ENCODE peak calls at places on chromosomes 5 and 9, in four cellular contexts. Y is IMR-90, D is right cardiac atrium, V is breast epithelium. Q is an unnamed sample.
A peak's percentile ranks its signal among the peaks of the same experiment; 100 is the strongest.

GRCh38 chr5:103275851-103276250 is 17.3 kb downstream of the MACIR start:
- DNase-seq in D (no peak), V (no peak), Y (no peak), Q (no peak)

GRCh38 chr5:100110497-100110896 is 424.7 kb upstream of the FAM174A start:
- DNase-seq in D (no peak), Y (no peak), V (no peak), Q (no peak)

GRCh38 chr5:147509041-147509709 is 693 bp downstream of the DPYSL3 start:
- DNase-seq in V (peak; percentile 53), D (peak; percentile 35), Y (peak; percentile 16), Q (no peak)

GRCh38 chr9:115146581-115147021 is 28.6 kb upstream of the TNC start:
- DNase-seq in Y (peak; percentile 96), V (no peak), D (no peak), Q (no peak)

GRCh38 chr5:96687812-96688453 is 25.8 kb downstream of the CAST start:
- DNase-seq in D (no peak), V (no peak), Y (peak; percentile 76), Q (no peak)

GRCh38 chr5:144864113-144864512 is 693.4 kb downstream of the KCTD16 start:
- DNase-seq in V (no peak), D (no peak), Y (no peak), Q (no peak)

GRCh38 chr9:92181296-92181695 is 66.1 kb upstream of the SPTLC1 start:
- DNase-seq in D (no peak), V (no peak), Y (no peak), Q (no peak)

GRCh38 chr5:126849101-126849678 is 72.3 kb downstream of the LMNB1 start:
- DNase-seq in Y (peak; percentile 41), V (no peak), D (peak; percentile 51), Q (no peak)

GRCh38 chr5:169029087-169029486 is 271.9 kb downstream of the SLIT3 start:
- DNase-seq in D (no peak), Y (no peak), V (no peak), Q (no peak)

GRCh38 chr9:37191403-37192089 is 71.2 kb downstream of the ZCCHC7 start:
- DNase-seq in Y (no peak), D (no peak), V (no peak), Q (no peak)

GRCh38 chr5:2262620-2263019 is 379.9 kb upstream of the IRX4 start:
- DNase-seq in V (no peak), Y (no peak), D (no peak), Q (no peak)

GRCh38 chr5:31186672-31187267 is 6.7 kb upstream of the CDH6 start:
- DNase-seq in V (no peak), D (no peak), Y (peak; percentile 59), Q (no peak)

GRCh38 chr9:10055886-10056395 is 556.9 kb downstream of the PTPRD start:
- DNase-seq in Y (no peak), D (no peak), V (no peak), Q (no peak)

GRCh38 chr9:132056717-132057429 is 22.8 kb downstream of the MED27 start:
- DNase-seq in Y (no peak), V (no peak), D (no peak), Q (no peak)

GRCh38 chr9:127707766-127708165 is 978 bp downstream of the CFAP157 start:
- DNase-seq in D (no peak), V (no peak), Y (no peak), Q (no peak)

GRCh38 chr5:82446765-82447164 is 168.6 kb upstream of the RPS23 start:
- DNase-seq in Y (no peak), V (no peak), D (no peak), Q (no peak)

GRCh38 chr5:133777951-133778350 is 165.6 kb upstream of the FSTL4 start:
- DNase-seq in D (no peak), Y (no peak), V (no peak), Q (no peak)

GRCh38 chr5:109905906-109906305 is 216.2 kb downstream of the MAN2A1 start:
- DNase-seq in D (no peak), V (no peak), Y (no peak), Q (no peak)

GRCh38 chr5:135498662-135498995 is 37.1 kb downstream of the NEUROG1 start:
- DNase-seq in Y (no peak), D (no peak), V (no peak), Q (no peak)

GRCh38 chr9:120265791-120266190 is 314.2 kb downstream of the CDK5RAP2 start:
- DNase-seq in D (peak; percentile 63), V (no peak), Y (no peak), Q (no peak)

GRCh38 chr5:159337291-159337974 is 7.1 kb upstream of the IL12B start:
- DNase-seq in D (no peak), V (no peak), Y (peak; percentile 73), Q (no peak)

GRCh38 chr5:135578685-135579341 is at the start of gene CXCL14:
- DNase-seq in D (peak; percentile 51), Y (peak; percentile 49), V (no peak), Q (no peak)

GRCh38 chr9:133708770-133709611 is 29.2 kb downstream of the SARDH start:
- DNase-seq in V (no peak), Y (no peak), D (no peak), Q (peak; percentile 38)

GRCh38 chr5:160289356-160289651 is 23.1 kb downstream of the CCNJL start:
- DNase-seq in V (no peak), D (no peak), Y (no peak), Q (no peak)

GRCh38 chr5:56763711-56764466 is 51.5 kb upstream of the MAP3K1 start:
- DNase-seq in V (peak; percentile 76), D (no peak), Y (peak; percentile 65), Q (no peak)

GRCh38 chr9:95771556-95772280 is 103.8 kb upstream of the ERCC6L2 start:
- DNase-seq in D (peak; percentile 24), Y (peak; percentile 39), V (no peak), Q (no peak)

GRCh38 chr5:149794338-149795023 is 64.4 kb downstream of the PPARGC1B start:
- DNase-seq in D (no peak), Y (no peak), V (no peak), Q (no peak)

GRCh38 chr9:88187631-88188030 is 49.4 kb upstream of the SPATA31C2 start:
- DNase-seq in Y (peak; percentile 37), D (no peak), V (no peak), Q (no peak)

GRCh38 chr9:84781431-84781830 is 111.9 kb downstream of the NTRK2 start:
- DNase-seq in Y (no peak), V (no peak), D (no peak), Q (no peak)

GRCh38 chr5:92403308-92403707 is 1020.2 kb upstream of the ARRDC3 start:
- DNase-seq in V (no peak), Y (no peak), D (no peak), Q (no peak)

GRCh38 chr5:32388429-32389111 is 56.0 kb downstream of the ZFR start:
- DNase-seq in Y (peak; percentile 79), D (no peak), V (no peak), Q (no peak)

DNA sequence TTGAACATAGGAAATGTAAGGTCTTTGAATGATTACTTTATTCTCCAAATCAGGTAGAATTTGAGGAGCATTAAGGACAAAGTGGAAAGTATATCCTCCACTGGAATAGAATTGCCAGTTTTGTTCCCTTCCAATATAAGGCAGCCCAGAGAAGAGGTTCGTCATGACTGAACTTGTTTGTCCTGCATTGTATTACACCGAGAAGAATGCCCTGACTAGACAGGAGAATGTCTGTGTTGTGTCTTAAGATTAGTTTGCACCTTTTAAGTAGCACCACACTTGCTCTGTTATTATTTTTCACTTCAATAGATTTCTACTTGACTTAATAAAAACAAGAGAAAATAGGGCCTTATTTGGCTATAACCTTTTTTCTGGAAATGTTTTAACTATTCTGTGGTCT is 586.2 kb upstream of the PTGER4 start:
- DNase-seq in D (no peak), Y (no peak), V (no peak), Q (no peak)
- H3K9me3 ChIP-seq in D (peaks cover 4% of the 10 kb centered on the region), Y (peaks cover 2% of the 10 kb centered on the region), V (peaks cover 17% of the 10 kb centered on the region), Q (peaks cover 6% of the 10 kb centered on the region)

DNA sequence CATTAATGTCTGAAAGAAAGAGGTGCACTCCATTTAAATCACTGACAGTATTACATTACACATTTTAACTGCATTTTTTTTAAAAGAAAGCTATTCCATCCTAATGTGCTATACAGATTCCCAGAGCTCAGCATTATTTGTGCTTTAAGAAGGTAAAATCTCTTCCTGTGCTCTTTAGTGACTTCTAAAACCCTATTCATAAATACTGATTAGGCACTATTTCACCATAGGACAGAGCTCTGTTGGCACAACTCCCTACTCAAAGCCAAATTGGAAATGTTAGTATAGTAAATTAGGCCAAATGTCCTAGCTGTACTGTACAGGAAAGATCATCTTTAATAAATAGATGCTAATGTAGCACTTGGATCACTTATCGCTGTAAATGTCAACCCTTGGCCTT is 262.5 kb downstream of the TUSC1 start:
- DNase-seq in V (no peak), D (no peak), Y (no peak), Q (no peak)
- H3K9me3 ChIP-seq in V (no peaks in the 10 kb centered on the region), D (no peaks in the 10 kb centered on the region), Y (peaks cover 3% of the 10 kb centered on the region), Q (no peaks in the 10 kb centered on the region)

DNA sequence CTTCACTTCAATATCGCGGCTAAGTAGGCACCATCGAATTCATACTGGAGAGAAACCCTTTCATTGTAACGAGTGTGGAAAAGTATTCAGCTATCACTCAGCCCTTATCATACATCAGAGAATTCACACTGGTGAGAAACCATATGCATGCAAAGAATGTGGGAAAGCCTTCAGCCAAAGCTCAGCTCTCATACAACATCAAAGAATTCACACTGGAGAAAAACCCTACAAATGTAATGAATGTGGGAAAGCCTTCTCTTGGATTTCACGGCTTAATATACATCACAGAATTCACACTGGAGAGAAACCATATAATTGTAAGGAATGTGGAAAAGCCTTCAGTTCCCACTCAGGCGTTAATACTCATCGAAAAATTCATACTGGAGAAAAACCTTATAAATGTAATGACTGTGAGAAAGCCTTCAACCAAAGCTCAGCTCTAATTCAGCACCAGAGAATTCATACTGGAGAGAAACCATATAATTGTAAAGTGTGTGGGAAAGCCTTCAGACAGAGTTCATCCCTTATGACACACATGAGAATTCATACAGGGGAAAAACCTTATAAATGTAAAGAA is 9.5 kb downstream of the ZNF879 start:
- DNase-seq in D (no peak), Y (no peak), V (no peak), Q (no peak)
- H3K9me3 ChIP-seq in D (peaks cover 23% of the 10 kb centered on the region), Y (peaks cover 55% of the 10 kb centered on the region), V (peaks cover 100% of the 10 kb centered on the region), Q (peaks cover 64% of the 10 kb centered on the region)

DNA sequence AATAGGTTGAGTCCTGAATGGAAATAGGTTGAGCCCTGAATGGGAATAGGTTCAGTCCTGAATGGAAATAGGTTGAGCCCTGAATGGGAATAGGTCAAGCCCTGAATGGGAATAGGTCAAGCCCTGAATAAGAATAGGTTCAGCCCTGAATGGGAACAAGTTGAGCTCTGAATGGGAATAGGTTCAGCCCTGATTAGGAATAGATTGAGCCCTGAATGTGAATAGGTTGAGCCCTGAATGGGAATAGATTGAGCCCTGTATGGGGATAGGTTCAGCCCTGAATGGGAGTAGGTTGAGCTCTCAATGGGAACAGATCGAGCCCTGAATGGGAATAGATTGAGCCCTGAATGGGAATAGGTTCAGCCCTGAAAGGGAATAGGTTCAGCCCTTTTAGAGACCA is 590.8 kb upstream of the ADAMTS16 start:
- DNase-seq in Y (no peak), V (no peak), D (no peak), Q (no peak)
- H3K9me3 ChIP-seq in Y (peaks cover 12% of the 10 kb centered on the region), V (no peaks in the 10 kb centered on the region), D (no peaks in the 10 kb centered on the region), Q (no peaks in the 10 kb centered on the region)

DNA sequence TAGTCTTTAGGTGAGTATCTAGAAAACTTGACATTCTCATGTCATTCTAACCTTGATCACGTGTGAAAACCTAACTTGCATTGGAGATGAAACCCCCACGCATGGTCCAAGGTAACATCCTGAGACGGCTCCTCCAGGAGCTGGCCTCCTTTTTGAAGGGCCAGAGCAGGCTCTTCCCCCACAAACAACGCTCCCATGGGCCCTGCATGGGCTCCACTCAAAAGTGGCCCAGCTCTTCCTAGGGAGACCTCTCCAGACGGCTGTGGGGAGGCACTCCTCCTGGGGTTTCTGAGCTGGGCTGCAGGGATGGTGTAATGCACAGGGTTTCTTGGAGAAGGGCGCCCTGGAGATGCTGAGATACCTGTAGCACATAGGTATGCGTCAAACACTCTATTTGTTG is 296.2 kb upstream of the IRX1 start:
- DNase-seq in Y (no peak), D (no peak), V (no peak), Q (no peak)
- H3K9me3 ChIP-seq in Y (peaks cover 15% of the 10 kb centered on the region), D (no peaks in the 10 kb centered on the region), V (peaks cover 14% of the 10 kb centered on the region), Q (no peaks in the 10 kb centered on the region)

GRCh38 chr5:130476325-130476724 is 572.1 kb downstream of the CHSY3 start:
- DNase-seq in Y (no peak), V (no peak), D (no peak), Q (no peak)
- H3K9me3 ChIP-seq in Y (peaks cover 13% of the 10 kb centered on the region), V (peaks cover 20% of the 10 kb centered on the region), D (no peaks in the 10 kb centered on the region), Q (no peaks in the 10 kb centered on the region)

Q was measured in T-helper 17 cell.